ENCODE peak calls at places on chromosomes 3 and 15, in six cellular contexts. P, Q, E, O, W and C are unnamed samples.

GRCh38 chr3:29011441-29011840 is 269.4 kb upstream of the RBMS3 start:
- DNase-seq in O (no peak), E (no peak), Q (no peak), W (no peak), P (no peak), C (no peak)

GRCh38 chr3:78745847-78746246 is 1022.0 kb downstream of the ROBO1 start:
- DNase-seq in W (no peak), O (no peak), Q (no peak), P (no peak), E (no peak), C (no peak)

GRCh38 chr3:127584734-127585133 is 5.8 kb downstream of the TPRA1 start:
- DNase-seq in O (no peak), Q (no peak), E (no peak), P (no peak), W (no peak), C (no peak)

GRCh38 chr3:103924544-103924943 is 1442.2 kb upstream of the ALCAM start:
- DNase-seq in Q (no peak), P (no peak), W (no peak), E (no peak), O (no peak), C (no peak)

GRCh38 chr15:67914537-67915373 is 74.9 kb upstream of the RNU6-1 start:
- DNase-seq in P (no peak), E (peak), O (no peak), Q (peak), W (no peak), C (peak)

GRCh38 chr3:123624302-123624701 is 39.4 kb upstream of the HACD2 start:
- DNase-seq in W (no peak), Q (no peak), E (no peak), P (no peak), O (no peak), C (no peak)

GRCh38 chr15:45064386-45064785 is 41.4 kb downstream of the SORD start:
- DNase-seq in E (peak), O (no peak), P (no peak), Q (no peak), W (peak), C (peak)

GRCh38 chr15:100771745-100772144 is 107.9 kb upstream of the ALDH1A3 start:
- DNase-seq in O (no peak), E (peak), Q (no peak), P (no peak), W (peak), C (no peak)

GRCh38 chr3:51773529-51773928 is 5.5 kb downstream of the IQCF6 start:
- DNase-seq in O (no peak), E (no peak), W (no peak), P (no peak), Q (no peak), C (no peak)

GRCh38 chr3:59570816-59571215 is 521.0 kb upstream of the CFAP20DC start:
- DNase-seq in E (no peak), W (no peak), P (no peak), Q (no peak), O (no peak), C (no peak)

GRCh38 chr3:73086071-73086494 is 24.6 kb downstream of the EBLN2 start:
- DNase-seq in P (peak), W (peak), O (no peak), Q (peak), E (peak), C (peak)

GRCh38 chr3:61053781-61054496 is 197.3 kb downstream of the FHIT start:
- DNase-seq in O (no peak), Q (no peak), E (no peak), P (no peak), W (no peak), C (no peak)

GRCh38 chr15:78251136-78251535 is 13.2 kb upstream of the DNAJA4 start:
- DNase-seq in W (no peak), Q (no peak), E (no peak), O (no peak), P (no peak), C (no peak)

GRCh38 chr3:15206662-15207576 is 873 bp downstream of the CAPN7 start:
- DNase-seq in O (no peak), P (no peak), W (peak), E (peak), Q (peak), C (peak)

GRCh38 chr3:193157051-193157450 is 84.0 kb upstream of the PLAAT1 start:
- DNase-seq in P (no peak), E (no peak), W (no peak), O (no peak), Q (no peak), C (no peak)

GRCh38 chr15:28942046-28942445 is 56.3 kb downstream of the APBA2 start:
- DNase-seq in E (no peak), P (peak), O (no peak), Q (no peak), W (no peak), C (no peak)

GRCh38 chr15:66751579-66751978 is 49.5 kb downstream of the SMAD6 start:
- DNase-seq in O (no peak), W (peak), P (no peak), E (no peak), Q (no peak), C (no peak)

GRCh38 chr3:50170689-50171088 is 15.6 kb downstream of the SEMA3F start:
- DNase-seq in W (peak), Q (peak), E (peak), P (no peak), O (no peak), C (peak)

GRCh38 chr3:178915365-178915764 is 156.2 kb downstream of the ZMAT3 start:
- DNase-seq in O (no peak), P (no peak), E (no peak), Q (no peak), W (no peak), C (no peak)

GRCh38 chr15:77224352-77224751 is 153.4 kb upstream of the TSPAN3 start:
- DNase-seq in O (no peak), Q (no peak), E (peak), P (no peak), W (no peak), C (peak)

GRCh38 chr3:112979244-112979832 is 4.4 kb upstream of the CD200R1 start:
- DNase-seq in Q (no peak), O (no peak), E (peak), W (peak), P (no peak), C (peak)

GRCh38 chr3:41418961-41419691 is 219.8 kb downstream of the CTNNB1 start:
- DNase-seq in O (peak), P (no peak), E (peak), W (peak), Q (no peak), C (peak)

GRCh38 chr3:147939425-147940196 is 530.4 kb downstream of the ZIC1 start:
- DNase-seq in Q (no peak), P (no peak), E (no peak), O (no peak), W (no peak), C (no peak)

GRCh38 chr3:242986-243706 is 46.6 kb downstream of the CHL1 start:
- DNase-seq in P (no peak), W (peak), Q (no peak), O (no peak), E (no peak), C (no peak)

GRCh38 chr15:57411945-57412768 is 35.9 kb downstream of the CGNL1 start:
- DNase-seq in P (no peak), Q (no peak), E (no peak), W (no peak), O (no peak), C (no peak)